ENCODE peak calls at places on chromosomes 4 and X, in four cellular contexts. F, X, V and T are unnamed samples.

GRCh38 chrX:30615229-30615628 is 37.7 kb upstream of the TASL start:
- DNase-seq in F (no peak), X (no peak), V (no peak), T (no peak)

GRCh38 chr4:126004936-126005335 is 690.2 kb downstream of the FAT4 start:
- DNase-seq in F (no peak), X (no peak), V (no peak), T (no peak)

GRCh38 chr4:66927937-66928336 is 617.4 kb downstream of the CENPC start:
- DNase-seq in F (no peak), X (no peak), V (no peak), T (no peak)

GRCh38 chr4:168264903-168265302 is 53.6 kb downstream of the DDX60 start:
- DNase-seq in F (no peak), X (no peak), V (no peak), T (no peak)

GRCh38 chr4:3311489-3312171 is 18.8 kb downstream of the RGS12 start:
- DNase-seq in F (no peak), X (no peak), V (no peak), T (no peak)

GRCh38 chr4:152699313-152699712 is 19.5 kb upstream of the TMEM154 start:
- DNase-seq in F (no peak), X (no peak), V (no peak), T (no peak)

GRCh38 chr4:8325284-8325973 is 55.9 kb downstream of the HTRA3 start:
- DNase-seq in F (no peak), X (no peak), V (peak), T (no peak)

GRCh38 chr4:6517171-6517570 is 44.8 kb upstream of the PPP2R2C start:
- DNase-seq in F (no peak), X (no peak), V (no peak), T (no peak)

GRCh38 chrX:37594755-37595382 is 23.4 kb downstream of the LANCL3 start:
- DNase-seq in F (no peak), X (no peak), V (no peak), T (no peak)

GRCh38 chr4:86664959-86665358 is 70.8 kb downstream of the PTPN13 start:
- DNase-seq in F (no peak), X (no peak), V (no peak), T (no peak)

GRCh38 chr4:57401586-57401985 is 291.4 kb upstream of the IGFBP7 start:
- DNase-seq in F (no peak), X (no peak), V (no peak), T (no peak)

GRCh38 chr4:1683371-1683902 is 676 bp downstream of the FAM53A start:
- DNase-seq in F (peak), X (peak), V (no peak), T (no peak)

GRCh38 chr4:116357758-116358157 is 727.6 kb downstream of the TRAM1L1 start:
- DNase-seq in F (no peak), X (no peak), V (no peak), T (no peak)

GRCh38 chrX:44432641-44433040 is 89.2 kb upstream of the EFHC2 start:
- DNase-seq in F (no peak), X (no peak), V (no peak), T (no peak)

GRCh38 chrX:42755820-42756219 is 22.1 kb downstream of the PPP1R2C start:
- DNase-seq in F (peak), X (no peak), V (no peak), T (no peak)

GRCh38 chr4:169100656-169101055 is 90.6 kb upstream of the CBR4 start:
- DNase-seq in F (no peak), X (no peak), V (no peak), T (no peak)

GRCh38 chr4:26857278-26858034 is 3.2 kb upstream of the STIM2 start:
- DNase-seq in F (peak), X (peak), V (peak), T (peak)

GRCh38 chr4:8747896-8748575 is 123.6 kb downstream of the HMX1 start:
- DNase-seq in F (no peak), X (no peak), V (peak), T (no peak)

GRCh38 chr4:36243355-36244256 is 708 bp downstream of the ARAP2 start:
- DNase-seq in F (peak), X (peak), V (peak), T (no peak)

GRCh38 chr4:40908297-40908696 is 158.5 kb downstream of the NSUN7 start:
- DNase-seq in F (peak), X (no peak), V (no peak), T (no peak)

GRCh38 chr4:39020130-39020529 is 12.1 kb downstream of the TMEM156 start:
- DNase-seq in F (no peak), X (no peak), V (no peak), T (no peak)

GRCh38 chr4:156665779-156666366 is 305.7 kb downstream of the PDGFC start:
- DNase-seq in F (no peak), X (no peak), V (no peak), T (no peak)

GRCh38 chr4:47381172-47381571 is 82.3 kb downstream of the COMMD8 start:
- DNase-seq in F (no peak), X (no peak), V (no peak), T (no peak)

GRCh38 chr4:158824425-158825274 is 55.8 kb downstream of the FNIP2 start:
- DNase-seq in F (no peak), X (no peak), V (no peak), T (no peak)

GRCh38 chr4:104064650-104065577 is 345.1 kb upstream of the TACR3 start:
- DNase-seq in F (peak), X (no peak), V (peak), T (no peak)

GRCh38 chr4:145731026-145731425 is 51.1 kb downstream of the C4orf51 start:
- DNase-seq in F (no peak), X (no peak), V (no peak), T (no peak)

GRCh38 chr4:168723020-168723419 is 226.2 kb downstream of the PALLD start:
- DNase-seq in F (no peak), X (no peak), V (no peak), T (no peak)

GRCh38 chr4:125187621-125188176 is 127.1 kb upstream of the FAT4 start:
- DNase-seq in F (no peak), X (no peak), V (no peak), T (no peak)

GRCh38 chr4:20698820-20699219 is 1.4 kb upstream of the PACRGL start:
- DNase-seq in F (no peak), X (no peak), V (no peak), T (no peak)

GRCh38 chr4:154164931-154165839 is 326.4 kb downstream of the DCHS2 start:
- DNase-seq in F (peak), X (no peak), V (no peak), T (no peak)

GRCh38 chrX:13051529-13052172 is 7.2 kb upstream of the FAM9C start:
- DNase-seq in F (no peak), X (no peak), V (no peak), T (no peak)

GRCh38 chr4:69038582-69038981 is 57.7 kb upstream of the UGT2B7 start:
- DNase-seq in F (no peak), X (no peak), V (no peak), T (no peak)

GRCh38 chr4:38570647-38571326 is 93.2 kb upstream of the KLF3 start:
- DNase-seq in F (no peak), X (no peak), V (no peak), T (no peak)

GRCh38 chr4:104859601-104860000 is 287.1 kb upstream of the TET2 start:
- DNase-seq in F (no peak), X (no peak), V (no peak), T (no peak)

GRCh38 chr4:87078987-87079469 is 141.4 kb downstream of the KLHL8 start:
- DNase-seq in F (no peak), X (no peak), V (no peak), T (no peak)

GRCh38 chrX:67604979-67605703 is 61.3 kb downstream of the AR start:
- DNase-seq in F (no peak), X (no peak), V (no peak), T (no peak)

GRCh38 chr4:98614081-98614480 is 44.3 kb downstream of the TSPAN5 start:
- DNase-seq in F (no peak), X (no peak), V (no peak), T (no peak)

GRCh38 chr4:1400191-1400805 is 5.9 kb downstream of the NKX1-1 start:
- DNase-seq in F (no peak), X (no peak), V (peak), T (peak)

GRCh38 chrX:100812216-100813158 is 7.7 kb upstream of the CSTF2 start:
- DNase-seq in F (no peak), X (no peak), V (no peak), T (no peak)

GRCh38 chr4:73608677-73609594 is 11.3 kb downstream of the RASSF6 start:
- DNase-seq in F (no peak), X (no peak), V (no peak), T (no peak)

GRCh38 chr4:84683065-84683464 is 100.1 kb downstream of the CDS1 start:
- DNase-seq in F (no peak), X (no peak), V (no peak), T (no peak)

GRCh38 chr4:84678976-84679744 is 96.2 kb downstream of the CDS1 start:
- DNase-seq in F (no peak), X (no peak), V (no peak), T (no peak)

GRCh38 chr4:84680956-84681355 is 98.0 kb downstream of the CDS1 start:
- DNase-seq in F (no peak), X (no peak), V (no peak), T (no peak)

GRCh38 chr4:84683486-84683885 is 100.6 kb downstream of the CDS1 start:
- DNase-seq in F (no peak), X (no peak), V (no peak), T (no peak)

GRCh38 chr4:84681488-84682274 is 98.8 kb downstream of the CDS1 start:
- DNase-seq in F (no peak), X (no peak), V (no peak), T (no peak)
- TF ChIP-seq CTCF in F (no peak), X (no peak), V (no peak), T (no peak)

DNA sequence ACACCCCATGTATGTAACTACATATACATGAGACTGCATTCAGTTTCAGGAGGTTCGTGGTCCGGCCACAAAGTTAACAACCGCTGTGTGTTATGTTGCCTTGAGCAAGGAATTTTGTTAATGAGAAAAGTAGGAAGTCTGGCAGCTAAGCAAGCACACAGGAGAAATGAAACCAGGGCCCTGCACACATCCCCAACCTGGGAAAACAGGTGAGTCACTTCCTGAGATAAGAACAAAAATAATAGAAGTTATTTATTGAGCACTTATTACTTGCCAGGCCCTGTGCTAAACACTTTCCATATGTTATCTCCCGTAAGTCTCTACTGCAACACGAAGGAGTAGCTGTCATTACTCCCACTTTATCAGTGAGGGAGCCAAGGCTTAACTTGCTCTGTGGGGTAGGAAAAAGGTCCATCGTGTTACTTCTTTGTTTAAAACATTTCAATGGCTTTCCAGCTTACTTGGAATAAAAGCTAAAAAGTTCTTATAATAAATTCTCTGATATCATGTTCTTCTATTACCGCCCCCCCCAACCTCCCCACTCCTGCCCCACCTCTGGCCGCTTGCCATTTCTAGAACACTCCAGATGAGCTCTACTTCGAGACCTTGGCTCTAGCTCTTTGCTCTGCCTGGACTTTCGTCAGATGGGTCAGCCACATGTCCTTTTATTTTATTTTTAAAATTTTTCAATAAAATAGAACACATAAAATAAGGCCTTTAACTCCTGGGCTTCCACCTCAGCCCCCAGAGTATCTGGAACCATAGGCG is 36.2 kb upstream of the PLAC8 start:
- DNase-seq in F (no peak), X (no peak), V (no peak), T (no peak)
- TF ChIP-seq CTCF in F (no peak), X (no peak), V (no peak), T (no peak)

GRCh38 chr4:134911941-134912340 is 710.4 kb upstream of the PABPC4L start:
- DNase-seq in F (no peak), X (no peak), V (no peak), T (no peak)

GRCh38 chr4:134905061-134905460 is 703.5 kb upstream of the PABPC4L start:
- DNase-seq in F (no peak), X (no peak), V (no peak), T (no peak)

DNA sequence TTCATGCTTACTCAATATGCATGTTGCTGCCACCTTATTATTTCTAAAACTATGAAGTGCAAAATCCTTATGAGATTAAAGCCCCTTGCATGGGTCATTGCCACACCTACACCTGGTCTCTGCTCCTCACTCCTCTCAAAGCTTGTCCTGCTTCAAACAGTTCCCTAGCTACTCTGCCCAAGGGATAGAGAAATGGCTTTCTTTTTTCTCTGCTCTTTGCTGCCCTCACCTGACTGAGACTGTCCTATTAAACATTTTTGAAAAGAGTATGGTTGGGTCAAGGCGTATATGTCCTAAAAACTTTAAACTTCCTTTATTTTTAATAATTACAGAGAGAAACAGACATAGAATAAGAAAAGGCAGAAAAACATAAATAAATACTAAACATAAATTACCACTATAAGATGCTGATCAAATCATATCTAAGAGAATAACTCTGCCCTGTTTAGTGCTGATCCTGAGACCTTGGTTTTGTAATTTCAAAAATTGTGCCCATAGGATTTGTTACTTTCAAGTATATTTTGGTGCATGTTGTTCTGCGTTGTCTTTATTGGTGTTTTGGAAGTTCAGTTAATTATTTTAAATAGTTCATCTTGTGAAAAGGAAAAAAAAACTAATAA is 704.9 kb upstream of the PABPC4L start:
- DNase-seq in F (no peak), X (no peak), V (no peak), T (no peak)
- TF ChIP-seq CTCF in F (no peak), X (no peak), V (no peak), T (no peak)

GRCh38 chr4:170400346-170400745 is 310.6 kb upstream of the AADAT start:
- DNase-seq in F (no peak), X (no peak), V (no peak), T (no peak)
- TF ChIP-seq CTCF in F (no peak), X (no peak), V (no peak), T (no peak)

DNA sequence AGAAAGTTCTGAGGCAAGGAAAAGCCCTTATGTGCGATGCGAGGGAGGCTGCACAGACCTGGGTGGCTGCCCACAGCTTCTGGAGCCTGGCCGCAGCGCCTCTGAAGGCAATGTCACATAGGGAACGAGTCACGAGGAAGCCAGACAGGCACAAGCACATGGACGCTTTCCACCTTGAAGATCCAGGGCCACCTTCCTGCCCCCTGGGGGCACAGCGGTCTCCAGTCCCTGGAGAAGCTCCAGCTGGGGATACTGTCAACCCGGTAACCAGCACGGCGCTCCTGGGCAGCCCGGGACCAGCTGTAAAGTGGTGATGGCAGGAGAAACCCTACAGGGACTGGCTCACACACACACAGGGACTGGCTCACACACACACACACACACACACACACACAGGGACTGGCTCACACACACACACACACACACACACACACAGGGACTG is 69.7 kb downstream of the MTNR1A start:
- DNase-seq in F (no peak), X (no peak), V (no peak), T (no peak)
- TF ChIP-seq CTCF in F (no peak), X (no peak), V (no peak), T (no peak)

GRCh38 chrX:14875624-14876023 is 2.4 kb downstream of the MOSPD2 start:
- DNase-seq in F (no peak), X (no peak), V (no peak), T (no peak)

GRCh38 chrX:14871767-14872166 is 1.1 kb downstream of the FANCB start:
- DNase-seq in F (no peak), X (no peak), V (no peak), T (no peak)

GRCh38 chrX:14873676-14874049 is 442 bp downstream of the MOSPD2 start:
- DNase-seq in F (no peak), X (no peak), V (no peak), T (no peak)

GRCh38 chrX:14872355-14872754 is 514 bp downstream of the FANCB start:
- DNase-seq in F (no peak), X (no peak), V (no peak), T (no peak)

GRCh38 chrX:14872851-14873675 is at the start of the genes FANCB and MOSPD2:
- DNase-seq in F (peak), X (peak), V (peak), T (peak)
- TF ChIP-seq CTCF in F (no peak), X (no peak), V (no peak), T (no peak)

GRCh38 chr4:82599336-82599735 is 37.5 kb upstream of the TMEM150C start:
- DNase-seq in F (no peak), X (no peak), V (no peak), T (no peak)
- TF ChIP-seq CTCF in F (no peak), X (no peak), V (no peak), T (no peak)

GRCh38 chr4:43776371-43776770 is 672.2 kb downstream of the KCTD8 start:
- DNase-seq in F (no peak), X (no peak), V (no peak), T (no peak)
- TF ChIP-seq CTCF in F (no peak), X (no peak), V (no peak), T (no peak)

GRCh38 chr4:111770514-111770913 is 374.7 kb upstream of the FAM241A start:
- DNase-seq in F (no peak), X (no peak), V (no peak), T (no peak)

GRCh38 chr4:111776546-111776945 is 368.7 kb upstream of the FAM241A start:
- DNase-seq in F (no peak), X (no peak), V (no peak), T (no peak)

GRCh38 chr4:111775908-111776307 is 369.3 kb upstream of the FAM241A start:
- DNase-seq in F (no peak), X (no peak), V (no peak), T (no peak)

GRCh38 chr4:111778543-111778942 is 366.7 kb upstream of the FAM241A start:
- DNase-seq in F (no peak), X (no peak), V (no peak), T (no peak)

DNA sequence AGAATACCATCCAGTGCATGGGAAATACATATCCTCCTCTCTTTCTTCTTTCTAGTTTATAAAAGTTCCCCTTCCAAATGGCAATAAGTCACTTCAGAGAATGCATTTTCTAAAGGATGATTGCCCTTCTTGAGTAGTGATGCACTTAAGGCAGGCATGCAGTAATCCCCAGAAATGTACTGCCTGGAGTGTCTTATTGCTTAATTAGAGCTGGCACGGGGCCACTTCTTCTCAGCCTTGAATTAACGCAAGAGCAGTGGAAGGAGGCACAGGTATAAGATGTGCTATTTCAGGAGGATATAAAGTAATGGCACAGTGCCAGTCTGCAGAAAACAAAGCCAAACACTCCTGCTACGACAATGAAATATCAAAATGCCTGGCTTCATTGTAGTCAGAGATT is 371.4 kb upstream of the FAM241A start:
- DNase-seq in F (peak), X (no peak), V (no peak), T (no peak)
- TF ChIP-seq CTCF in F (no peak), X (no peak), V (no peak), T (no peak)